ENCODE peak calls at places on chromosomes 12 and 14, in five cellular contexts. P, Q, M, N and C are unnamed samples.

GRCh38 chr14:23435540-23436326 is at the start of gene MYH7:
- DNase-seq in Q (peak; percentile 28), P (no peak), M (no peak), N (no peak), C (peak; percentile 40)

GRCh38 chr14:94965551-94966339 is 191.6 kb downstream of the DICER1 start:
- DNase-seq in Q (no peak), N (no peak), P (no peak), M (no peak), C (no peak)

GRCh38 chr12:6230321-6231110 is 30.3 kb downstream of the CD9 start:
- DNase-seq in M (no peak), Q (no peak), N (peak; percentile 50), P (no peak), C (peak; percentile 93)

GRCh38 chr12:8045952-8046944 is 13.7 kb downstream of the FOXJ2 start:
- DNase-seq in Q (peak; percentile 80), N (peak; percentile 79), M (peak; percentile 70), P (peak; percentile 82), C (peak; percentile 91)

GRCh38 chr14:56423591-56423991 is 156.0 kb upstream of the TMEM260 start:
- DNase-seq in Q (no peak), P (peak; percentile 15), M (no peak), N (no peak), C (no peak)

GRCh38 chr12:124592050-124592449 is 24.6 kb upstream of the NCOR2 start:
- DNase-seq in M (no peak), P (no peak), Q (no peak), N (no peak), C (no peak)

GRCh38 chr14:79483472-79483871 is 727.8 kb downstream of the DIO2 start:
- DNase-seq in N (no peak), P (peak; percentile 26), M (no peak), Q (no peak), C (no peak)

GRCh38 chr14:22630486-22630885 is 13.7 kb downstream of the OR6J1 start:
- DNase-seq in N (no peak), Q (no peak), P (peak; percentile 59), M (no peak), C (no peak)

GRCh38 chr14:104140463-104141331 is 2.3 kb downstream of the KIF26A start:
- DNase-seq in M (no peak), P (no peak), N (no peak), Q (peak; percentile 37), C (peak; percentile 66)

GRCh38 chr14:56580317-56580711 is 716 bp downstream of the TMEM260 start:
- DNase-seq in N (no peak), Q (no peak), P (no peak), M (no peak), C (no peak)

GRCh38 chr12:93552427-93552826 is 20.0 kb upstream of the SOCS2 start:
- DNase-seq in M (no peak), Q (peak; percentile 80), P (no peak), N (no peak), C (no peak)

GRCh38 chr12:66699738-66700482 is 21.0 kb upstream of the GRIP1 start:
- DNase-seq in N (no peak), P (no peak), Q (no peak), M (no peak), C (no peak)

GRCh38 chr14:53460544-53460943 is 307.4 kb upstream of the DDHD1 start:
- DNase-seq in Q (no peak), M (no peak), N (no peak), P (no peak), C (no peak)

GRCh38 chr12:40622246-40622838 is 69.9 kb upstream of the CNTN1 start:
- DNase-seq in Q (peak; percentile 51), M (peak; percentile 70), P (no peak), N (peak; percentile 40), C (no peak)

GRCh38 chr12:116336542-116337065 is 59.1 kb upstream of the MED13L start:
- DNase-seq in P (no peak), N (no peak), M (no peak), Q (no peak), C (peak; percentile 78)

GRCh38 chr14:42374332-42374731 is 767.7 kb downstream of the LRFN5 start:
- DNase-seq in N (no peak), P (no peak), Q (no peak), M (no peak), C (no peak)

GRCh38 chr12:25723286-25723685 is 170.2 kb upstream of the LMNTD1 start:
- DNase-seq in M (no peak), P (no peak), N (peak; percentile 34), Q (no peak), C (no peak)

GRCh38 chr12:52992699-52993557 is 13.3 kb upstream of the EIF4B start:
- DNase-seq in P (no peak), N (no peak), Q (no peak), M (no peak), C (no peak)

GRCh38 chr12:125110641-125111360 is 45.6 kb downstream of the AACS start:
- DNase-seq in P (peak; percentile 53), M (no peak), N (no peak), Q (no peak), C (no peak)

GRCh38 chr12:28258998-28259397 is 68.7 kb downstream of the CCDC91 start:
- DNase-seq in P (no peak), M (no peak), Q (no peak), N (no peak), C (no peak)

GRCh38 chr12:2233034-2233433 is 180.2 kb downstream of the CACNA1C start:
- DNase-seq in N (no peak), P (no peak), M (no peak), Q (no peak), C (no peak)

GRCh38 chr14:90608281-90608680 is 207.9 kb downstream of the TTC7B start:
- DNase-seq in P (no peak), M (no peak), Q (no peak), N (no peak), C (no peak)

GRCh38 chr14:92121207-92121669 is 268 bp downstream of the NDUFB1 start:
- DNase-seq in N (no peak), M (peak; percentile 28), Q (no peak), P (no peak), C (no peak)

GRCh38 chr12:130258863-130259262 is 78.8 kb upstream of the PIWIL1 start:
- DNase-seq in Q (no peak), M (no peak), N (no peak), P (no peak), C (no peak)

GRCh38 chr12:130263996-130264395 is 73.7 kb upstream of the PIWIL1 start:
- DNase-seq in N (no peak), M (no peak), P (no peak), Q (no peak), C (no peak)

GRCh38 chr12:130266751-130267150 is 70.9 kb upstream of the PIWIL1 start:
- DNase-seq in Q (no peak), N (no peak), P (no peak), M (no peak), C (no peak)

GRCh38 chr12:130263025-130263424 is 74.7 kb upstream of the PIWIL1 start:
- DNase-seq in P (no peak), Q (no peak), M (no peak), N (no peak), C (no peak)
- H3K27ac ChIP-seq in P (no peak overlapping the region), Q (no peak overlapping the region), M (no peak overlapping the region), N (no peak overlapping the region), C (no peak overlapping the region)

GRCh38 chr12:75724913-75725312 is 213.5 kb upstream of the KRR1 start:
- DNase-seq in M (no peak), Q (no peak), N (peak; percentile 39), P (peak; percentile 77), C (no peak)

GRCh38 chr12:75722714-75723200 is 211.3 kb upstream of the KRR1 start:
- DNase-seq in P (peak; percentile 48), Q (no peak), M (peak; percentile 61), N (peak; percentile 39), C (no peak)

GRCh38 chr12:75728826-75729225 is 217.4 kb upstream of the KRR1 start:
- DNase-seq in M (no peak), N (no peak), Q (no peak), P (no peak), C (no peak)

GRCh38 chr12:75725505-75726120 is 214.2 kb upstream of the KRR1 start:
- DNase-seq in P (no peak), Q (no peak), M (no peak), N (no peak), C (no peak)

DNA sequence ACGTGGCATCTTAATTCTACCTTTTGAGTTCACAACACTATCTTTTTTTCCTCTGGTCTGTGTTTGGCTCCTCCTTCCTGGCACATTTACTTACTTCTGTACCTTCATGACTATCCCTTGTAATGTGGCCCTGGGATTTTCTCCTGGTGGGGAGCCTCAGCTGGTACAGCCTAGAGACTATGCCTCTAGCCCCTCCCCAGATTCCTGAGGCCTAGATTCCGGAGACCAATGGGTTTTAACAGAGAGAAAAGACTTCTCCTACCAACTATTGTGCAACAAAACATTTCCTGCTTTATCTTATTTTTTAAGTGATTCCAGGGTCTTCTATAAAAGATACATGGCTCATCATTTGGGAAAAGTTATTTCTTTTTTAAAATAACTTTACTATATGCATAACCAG is 216.2 kb upstream of the KRR1 start:
- DNase-seq in N (no peak), Q (no peak), M (no peak), P (no peak), C (no peak)
- TF ChIP-seq CTCF in N (no peak), Q (no peak), M (no peak), P (no peak), C (no peak)

GRCh38 chr12:108346727-108347710 is 7.9 kb upstream of the CMKLR1 start:
- DNase-seq in N (no peak), M (no peak), Q (no peak), P (no peak), C (peak; percentile 51)

GRCh38 chr12:108350511-108350910 is 11.4 kb upstream of the CMKLR1 start:
- DNase-seq in P (no peak), N (no peak), Q (no peak), M (no peak), C (no peak)

GRCh38 chr12:108346022-108346633 is 7.0 kb upstream of the CMKLR1 start:
- DNase-seq in N (no peak), M (no peak), P (no peak), Q (no peak), C (peak; percentile 33)

GRCh38 chr12:108349245-108349644 is 10.1 kb upstream of the CMKLR1 start:
- DNase-seq in P (no peak), N (peak; percentile 51), M (no peak), Q (no peak), C (no peak)

GRCh38 chr12:108348842-108349241 is 9.7 kb upstream of the CMKLR1 start:
- DNase-seq in P (no peak), N (no peak), M (no peak), Q (no peak), C (no peak)
- H3K27ac ChIP-seq in P (no peak overlapping the region), N (peak overlapping the region; percentile 36), M (no peak overlapping the region), Q (no peak overlapping the region), C (no peak overlapping the region)

DNA sequence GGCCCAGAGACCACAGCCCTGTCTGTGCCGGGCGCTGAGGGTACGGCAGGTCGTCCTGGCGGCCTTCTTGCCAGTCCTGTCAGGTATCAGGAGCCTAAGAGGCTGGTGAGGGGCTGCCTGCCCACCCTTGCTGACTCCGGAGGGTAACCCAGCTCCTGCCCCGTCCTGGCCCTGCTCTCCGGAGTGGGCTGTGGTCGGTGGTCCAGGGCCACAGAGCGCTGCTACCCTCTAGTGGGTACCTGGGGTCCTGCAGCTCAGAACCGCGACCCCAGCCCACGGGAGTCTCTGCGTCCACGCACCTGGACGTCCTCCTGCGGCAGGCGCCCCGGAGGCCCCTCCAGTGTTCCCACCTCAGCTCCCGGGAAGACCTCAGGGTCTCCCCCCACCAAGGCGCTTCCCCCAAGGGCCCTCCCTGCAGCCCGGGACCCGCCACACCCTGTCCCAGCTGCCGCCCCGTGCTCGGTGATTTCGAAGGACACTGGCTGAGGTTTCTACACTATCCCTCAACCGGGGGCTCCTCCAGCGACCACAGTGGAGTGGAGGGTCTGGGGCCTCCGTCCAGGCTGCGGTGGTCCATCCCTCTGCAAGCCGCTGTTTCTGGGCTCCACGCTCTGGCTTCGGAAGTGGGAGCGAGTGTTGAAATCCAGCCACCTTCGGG is 75.9 kb upstream of the FBRSL1 start:
- DNase-seq in Q (no peak), P (no peak), N (no peak), M (no peak), C (no peak)
- TF ChIP-seq CTCF in Q (peak; percentile 28), P (peak; percentile 52), N (no peak), M (peak; percentile 28), C (peak; percentile 13)